ENCODE peak calls at places on chromosome 14, in seven cellular contexts. T is stimulated activated CD4-positive, alpha-beta T cell treated with anti-CD3 and anti-CD28 coated beads, Interleukin-4, amount 100 ng/mL, for 24 hours; F is brain microvascular endothelial cell; A is EH; N is adipocyte; I is caudate nucleus; X is activated naive CD4-positive, alpha-beta T cell treated with Interleukin-2 at 50 U/mL for 16 hours. W is an unnamed sample.
A peak's percentile ranks its signal among the peaks of the same experiment; 100 is the strongest.

GRCh38 chr14:59845245-59845644 is 25.3 kb downstream of the RTN1 start:
- DNase-seq in T (no peak), F (no peak), A (no peak), N (no peak), I (no peak), X (no peak), W (no peak)

GRCh38 chr14:42045393-42045792 is 438.7 kb downstream of the LRFN5 start:
- DNase-seq in T (no peak), F (no peak), A (no peak), N (no peak), I (no peak), X (no peak), W (no peak)

GRCh38 chr14:93537962-93538361 is 107.2 kb downstream of the UNC79 start:
- DNase-seq in T (no peak), F (no peak), A (no peak), N (no peak), I (peak; percentile 33), X (no peak), W (no peak)

GRCh38 chr14:99879401-99880295 is 86.4 kb downstream of the EML1 start:
- DNase-seq in T (no peak), F (no peak), A (peak; percentile 90), N (peak; percentile 89), I (no peak), X (no peak), W (no peak)

GRCh38 chr14:24179294-24179960 is 7.5 kb downstream of the REC8 start:
- DNase-seq in T (no peak), F (no peak), A (no peak), N (no peak), I (no peak), X (no peak), W (no peak)

GRCh38 chr14:91545204-91545603 is 35.1 kb upstream of the PPP4R3A start:
- DNase-seq in T (no peak), F (no peak), A (no peak), N (no peak), I (no peak), X (no peak), W (no peak)

GRCh38 chr14:104290058-104290667 is 151.8 kb downstream of the KIF26A start:
- DNase-seq in T (no peak), F (no peak), A (no peak), N (no peak), I (no peak), X (no peak), W (no peak)

GRCh38 chr14:102279688-102280348 is 25.1 kb downstream of the MOK start:
- DNase-seq in T (peak; percentile 6), F (peak; percentile 99), A (peak; percentile 98), N (peak; percentile 84), I (no peak), X (peak; percentile 3), W (no peak)

GRCh38 chr14:69580009-69580577 is 5.4 kb upstream of the CCDC177 start:
- DNase-seq in T (peak; percentile 15), F (peak; percentile 78), A (peak; percentile 58), N (peak; percentile 30), I (no peak), X (peak; percentile 7), W (peak; percentile 67)

GRCh38 chr14:79549515-79549914 is 661.8 kb downstream of the DIO2 start:
- DNase-seq in T (no peak), F (peak; percentile 72), A (peak; percentile 80), N (no peak), I (no peak), X (no peak), W (no peak)

GRCh38 chr14:74836251-74836957 is 39.5 kb downstream of the PROX2 start:
- DNase-seq in T (no peak), F (no peak), A (peak; percentile 20), N (peak; percentile 66), I (no peak), X (no peak), W (no peak)

GRCh38 chr14:23695220-23695999 is 59.2 kb downstream of the DHRS2 start:
- DNase-seq in T (no peak), F (no peak), A (peak; percentile 22), N (peak; percentile 66), I (no peak), X (no peak), W (no peak)

GRCh38 chr14:60512952-60513554 is 4.1 kb downstream of the SIX6 start:
- DNase-seq in T (no peak), F (no peak), A (no peak), N (no peak), I (no peak), X (no peak), W (no peak)

GRCh38 chr14:25003537-25003936 is 46.4 kb downstream of the STXBP6 start:
- DNase-seq in T (no peak), F (peak; percentile 4), A (peak; percentile 66), N (peak; percentile 32), I (no peak), X (no peak), W (no peak)

GRCh38 chr14:93956514-93957332 is 19.6 kb downstream of the ASB2 start:
- DNase-seq in T (no peak), F (no peak), A (no peak), N (no peak), I (no peak), X (no peak), W (no peak)

GRCh38 chr14:104477804-104478375 is 101.7 kb upstream of the C14orf180 start:
- DNase-seq in T (no peak), F (no peak), A (no peak), N (no peak), I (no peak), X (no peak), W (no peak)

GRCh38 chr14:75561013-75561432 is 17.4 kb upstream of the FLVCR2 start:
- DNase-seq in T (peak; percentile 53), F (peak; percentile 68), A (peak; percentile 66), N (peak; percentile 87), I (peak; percentile 30), X (peak; percentile 55), W (peak; percentile 20)

GRCh38 chr14:91140672-91141071 is 26.8 kb downstream of the DGLUCY start:
- DNase-seq in T (no peak), F (peak; percentile 8), A (no peak), N (peak; percentile 26), I (peak; percentile 17), X (no peak), W (no peak)

GRCh38 chr14:99175331-99176155 is 96.5 kb downstream of the BCL11B start:
- DNase-seq in T (no peak), F (no peak), A (no peak), N (no peak), I (no peak), X (no peak), W (no peak)

GRCh38 chr14:103260629-103261124 is 73.4 kb upstream of the EIF5 start:
- DNase-seq in T (no peak), F (peak; percentile 28), A (peak; percentile 66), N (peak; percentile 72), I (no peak), X (no peak), W (no peak)